ENCODE peak calls at places on chromosomes 1 and 21, in six cellular contexts. One of them, this sample, is unnamed.

GRCh38 chr1:159705251-159705910 is 9.0 kb downstream of the CRP start:
- DNase-seq in anterior cingulate cortex: no peak
- DNase-seq in stimulated activated CD8-positive, alpha-beta memory T cell treated with anti-CD3 and anti-CD28 coated beads, Interleukin-4, amount 100 ng/mL, for 48 hours: no peak
- DNase-seq in activated CD4-positive, alpha-beta memory T cell treated with anti-CD3 and anti-CD28 coated beads, Interleukin-2, amount 10 ng/mL, durations not matched to agents 7 days and 5 days: no peak
- DNase-seq in EL: no peak
- DNase-seq in brain pericyte: no peak
- DNase-seq in this sample: no peak

GRCh38 chr21:40568756-40569155 is 278.2 kb downstream of the DSCAM start:
- DNase-seq in anterior cingulate cortex: no peak
- DNase-seq in stimulated activated CD8-positive, alpha-beta memory T cell treated with anti-CD3 and anti-CD28 coated beads, Interleukin-4, amount 100 ng/mL, for 48 hours: no peak
- DNase-seq in activated CD4-positive, alpha-beta memory T cell treated with anti-CD3 and anti-CD28 coated beads, Interleukin-2, amount 10 ng/mL, durations not matched to agents 7 days and 5 days: no peak
- DNase-seq in EL: no peak
- DNase-seq in brain pericyte: no peak
- DNase-seq in this sample: no peak

GRCh38 chr1:224182866-224183590 is at the start of gene DEGS1:
- DNase-seq in anterior cingulate cortex: peak; percentile 73
- DNase-seq in stimulated activated CD8-positive, alpha-beta memory T cell treated with anti-CD3 and anti-CD28 coated beads, Interleukin-4, amount 100 ng/mL, for 48 hours: peak; percentile 85
- DNase-seq in activated CD4-positive, alpha-beta memory T cell treated with anti-CD3 and anti-CD28 coated beads, Interleukin-2, amount 10 ng/mL, durations not matched to agents 7 days and 5 days: peak; percentile 88
- DNase-seq in EL: peak; percentile 86
- DNase-seq in brain pericyte: no peak
- DNase-seq in this sample: peak; percentile 79

GRCh38 chr1:246122071-246122470 is 385.0 kb downstream of the SMYD3 start:
- DNase-seq in anterior cingulate cortex: no peak
- DNase-seq in stimulated activated CD8-positive, alpha-beta memory T cell treated with anti-CD3 and anti-CD28 coated beads, Interleukin-4, amount 100 ng/mL, for 48 hours: no peak
- DNase-seq in activated CD4-positive, alpha-beta memory T cell treated with anti-CD3 and anti-CD28 coated beads, Interleukin-2, amount 10 ng/mL, durations not matched to agents 7 days and 5 days: no peak
- DNase-seq in EL: no peak
- DNase-seq in brain pericyte: no peak
- DNase-seq in this sample: no peak

GRCh38 chr1:176559474-176560390 is 96.8 kb downstream of the PAPPA2 start:
- DNase-seq in anterior cingulate cortex: no peak
- DNase-seq in stimulated activated CD8-positive, alpha-beta memory T cell treated with anti-CD3 and anti-CD28 coated beads, Interleukin-4, amount 100 ng/mL, for 48 hours: peak; percentile 43
- DNase-seq in activated CD4-positive, alpha-beta memory T cell treated with anti-CD3 and anti-CD28 coated beads, Interleukin-2, amount 10 ng/mL, durations not matched to agents 7 days and 5 days: peak; percentile 18
- DNase-seq in EL: peak; percentile 59
- DNase-seq in brain pericyte: no peak
- DNase-seq in this sample: peak; percentile 48

GRCh38 chr1:165415068-165415467 is 29.9 kb downstream of the RXRG start:
- DNase-seq in anterior cingulate cortex: no peak
- DNase-seq in stimulated activated CD8-positive, alpha-beta memory T cell treated with anti-CD3 and anti-CD28 coated beads, Interleukin-4, amount 100 ng/mL, for 48 hours: no peak
- DNase-seq in activated CD4-positive, alpha-beta memory T cell treated with anti-CD3 and anti-CD28 coated beads, Interleukin-2, amount 10 ng/mL, durations not matched to agents 7 days and 5 days: no peak
- DNase-seq in EL: no peak
- DNase-seq in brain pericyte: no peak
- DNase-seq in this sample: no peak

GRCh38 chr1:113868387-113869083 is 3.0 kb downstream of the PTPN22 start:
- DNase-seq in anterior cingulate cortex: no peak
- DNase-seq in stimulated activated CD8-positive, alpha-beta memory T cell treated with anti-CD3 and anti-CD28 coated beads, Interleukin-4, amount 100 ng/mL, for 48 hours: no peak
- DNase-seq in activated CD4-positive, alpha-beta memory T cell treated with anti-CD3 and anti-CD28 coated beads, Interleukin-2, amount 10 ng/mL, durations not matched to agents 7 days and 5 days: no peak
- DNase-seq in EL: peak; percentile 59
- DNase-seq in brain pericyte: no peak
- DNase-seq in this sample: peak; percentile 87

GRCh38 chr1:220797553-220797952 is 10.8 kb downstream of the MTARC1 start:
- DNase-seq in anterior cingulate cortex: no peak
- DNase-seq in stimulated activated CD8-positive, alpha-beta memory T cell treated with anti-CD3 and anti-CD28 coated beads, Interleukin-4, amount 100 ng/mL, for 48 hours: no peak
- DNase-seq in activated CD4-positive, alpha-beta memory T cell treated with anti-CD3 and anti-CD28 coated beads, Interleukin-2, amount 10 ng/mL, durations not matched to agents 7 days and 5 days: no peak
- DNase-seq in EL: no peak
- DNase-seq in brain pericyte: no peak
- DNase-seq in this sample: no peak

GRCh38 chr1:43316738-43317520 is 16.1 kb downstream of the TIE1 start:
- DNase-seq in anterior cingulate cortex: no peak
- DNase-seq in stimulated activated CD8-positive, alpha-beta memory T cell treated with anti-CD3 and anti-CD28 coated beads, Interleukin-4, amount 100 ng/mL, for 48 hours: no peak
- DNase-seq in activated CD4-positive, alpha-beta memory T cell treated with anti-CD3 and anti-CD28 coated beads, Interleukin-2, amount 10 ng/mL, durations not matched to agents 7 days and 5 days: no peak
- DNase-seq in EL: no peak
- DNase-seq in brain pericyte: no peak
- DNase-seq in this sample: no peak

This sample was measured in HT1080.